ENCODE peak calls at places on chromosome 3, in five cellular contexts. Z is HCT116, T is H1, I is HepG2, Y is K562. W is an unnamed sample.

GRCh38 chr3:123914829-123915228 is 30.7 kb upstream of the MYLK start:
- DNase-seq in Z (no peak), T (no peak), I (no peak), Y (no peak), W (peak)

GRCh38 chr3:3134750-3135448 is 8.2 kb downstream of the TRNT1 start:
- DNase-seq in Z (no peak), T (no peak), I (no peak), Y (no peak), W (no peak)

GRCh38 chr3:126432901-126433480 is 38.3 kb downstream of the CFAP100 start:
- DNase-seq in Z (no peak), T (no peak), I (no peak), Y (no peak), W (no peak)

GRCh38 chr3:179163503-179163902 is 15.3 kb downstream of the PIK3CA start:
- DNase-seq in Z (no peak), T (no peak), I (no peak), Y (no peak), W (no peak)

GRCh38 chr3:174955513-174956001 is 96.4 kb downstream of the NAALADL2 start:
- DNase-seq in Z (peak), T (no peak), I (peak), Y (no peak), W (no peak)

GRCh38 chr3:183745300-183746098 is 47.9 kb downstream of the YEATS2 start:
- DNase-seq in Z (no peak), T (no peak), I (peak), Y (no peak), W (peak)

GRCh38 chr3:29176501-29176900 is 104.4 kb upstream of the RBMS3 start:
- DNase-seq in Z (no peak), T (no peak), I (no peak), Y (no peak), W (no peak)

GRCh38 chr3:42853739-42854302 is 21.9 kb downstream of the CYP8B1 start:
- DNase-seq in Z (no peak), T (no peak), I (peak), Y (no peak), W (no peak)

GRCh38 chr3:72448858-72449257 is 399.4 kb downstream of the SHQ1 start:
- DNase-seq in Z (no peak), T (no peak), I (peak), Y (peak), W (no peak)

GRCh38 chr3:178084938-178085816 is 451.1 kb upstream of the KCNMB2 start:
- DNase-seq in Z (no peak), T (peak), I (peak), Y (no peak), W (peak)

GRCh38 chr3:97940034-97940433 is 32.2 kb downstream of the RIOX2 start:
- DNase-seq in Z (peak), T (no peak), I (peak), Y (no peak), W (peak)

GRCh38 chr3:126621171-126621570 is 33.8 kb downstream of the TXNRD3 start:
- DNase-seq in Z (no peak), T (no peak), I (no peak), Y (no peak), W (no peak)

GRCh38 chr3:188916934-188917391 is 254.8 kb upstream of the TPRG1 start:
- DNase-seq in Z (no peak), T (no peak), I (no peak), Y (no peak), W (no peak)

GRCh38 chr3:134325722-134326121 is 48.5 kb downstream of the AMOTL2 start:
- DNase-seq in Z (no peak), T (no peak), I (no peak), Y (no peak), W (peak)

GRCh38 chr3:70620956-70621355 is 308.5 kb upstream of the MDFIC2 start:
- DNase-seq in Z (no peak), T (no peak), I (no peak), Y (no peak), W (no peak)

GRCh38 chr3:37957185-37957936 is 33.2 kb upstream of the VILL start:
- DNase-seq in Z (no peak), T (no peak), I (no peak), Y (no peak), W (no peak)

GRCh38 chr3:114619771-114620170 is 325.9 kb downstream of the TIGIT start:
- DNase-seq in Z (no peak), T (no peak), I (no peak), Y (no peak), W (no peak)

GRCh38 chr3:194532591-194532990 is 45.8 kb upstream of the ATP13A3 start:
- DNase-seq in Z (no peak), T (no peak), I (no peak), Y (no peak), W (no peak)

GRCh38 chr3:42214565-42215283 is 51.3 kb downstream of the CCK start:
- DNase-seq in Z (no peak), T (no peak), I (no peak), Y (no peak), W (no peak)

GRCh38 chr3:19866751-19867347 is 67.2 kb downstream of the EFHB start:
- DNase-seq in Z (peak), T (peak), I (peak), Y (peak), W (peak)

GRCh38 chr3:31035681-31036080 is 141.2 kb upstream of the GADL1 start:
- DNase-seq in Z (no peak), T (no peak), I (no peak), Y (no peak), W (no peak)

GRCh38 chr3:69120879-69121464 is 1.4 kb downstream of the LMOD3 start:
- DNase-seq in Z (peak), T (peak), I (peak), Y (peak), W (peak)

GRCh38 chr3:111321786-111322185 is 220.2 kb upstream of the CD96 start:
- DNase-seq in Z (no peak), T (no peak), I (no peak), Y (no peak), W (no peak)

GRCh38 chr3:182686033-182686886 is 107.0 kb upstream of the ATP11B start:
- DNase-seq in Z (no peak), T (no peak), I (no peak), Y (no peak), W (no peak)

GRCh38 chr3:4741404-4742307 is 237.6 kb upstream of the BHLHE40 start:
- DNase-seq in Z (peak), T (no peak), I (peak), Y (peak), W (peak)

GRCh38 chr3:197501879-197502620 is 53.7 kb downstream of the BDH1 start:
- DNase-seq in Z (no peak), T (peak), I (peak), Y (no peak), W (peak)

GRCh38 chr3:108388136-108389132 is 92.1 kb downstream of the HHLA2 start:
- DNase-seq in Z (no peak), T (no peak), I (no peak), Y (no peak), W (no peak)

GRCh38 chr3:175404026-175404425 is 544.9 kb downstream of the NAALADL2 start:
- DNase-seq in Z (no peak), T (no peak), I (no peak), Y (no peak), W (no peak)

GRCh38 chr3:71532639-71533395 is 50.7 kb downstream of the FOXP1 start:
- DNase-seq in Z (no peak), T (no peak), I (no peak), Y (no peak), W (no peak)

GRCh38 chr3:53887446-53887845 is 4.2 kb downstream of the SELENOK start:
- DNase-seq in Z (no peak), T (no peak), I (no peak), Y (no peak), W (no peak)

GRCh38 chr3:171457263-171458055 is 2.7 kb downstream of the TNIK start:
- DNase-seq in Z (no peak), T (no peak), I (no peak), Y (no peak), W (no peak)

GRCh38 chr3:1828519-1828918 is 270.1 kb upstream of the CNTN4 start:
- DNase-seq in Z (no peak), T (no peak), I (no peak), Y (no peak), W (no peak)

GRCh38 chr3:65193531-65193930 is 505.7 kb upstream of the ADAMTS9 start:
- DNase-seq in Z (no peak), T (no peak), I (no peak), Y (peak), W (no peak)

GRCh38 chr3:65195211-65195610 is 507.4 kb upstream of the ADAMTS9 start:
- DNase-seq in Z (no peak), T (no peak), I (no peak), Y (no peak), W (no peak)

GRCh38 chr3:65200312-65200711 is 512.5 kb upstream of the ADAMTS9 start:
- DNase-seq in Z (no peak), T (no peak), I (no peak), Y (no peak), W (no peak)

GRCh38 chr3:65194044-65194714 is 506.4 kb upstream of the ADAMTS9 start:
- DNase-seq in Z (no peak), T (no peak), I (no peak), Y (no peak), W (no peak)

GRCh38 chr3:65196663-65197062 is 508.9 kb upstream of the ADAMTS9 start:
- DNase-seq in Z (no peak), T (no peak), I (no peak), Y (no peak), W (no peak)
- TF ChIP-seq JUND in Z (no peak), T (no peak), I (no peak), Y (no peak), W (no peak)

GRCh38 chr3:27307566-27307965 is 61.6 kb downstream of the NEK10 start:
- DNase-seq in Z (no peak), T (no peak), I (no peak), Y (no peak), W (no peak)

GRCh38 chr3:27315003-27315402 is 54.2 kb downstream of the NEK10 start:
- DNase-seq in Z (no peak), T (no peak), I (no peak), Y (no peak), W (no peak)

GRCh38 chr3:27312044-27312668 is 57.0 kb downstream of the NEK10 start:
- DNase-seq in Z (peak), T (no peak), I (peak), Y (peak), W (peak)

GRCh38 chr3:27310693-27311092 is 58.5 kb downstream of the NEK10 start:
- DNase-seq in Z (peak), T (no peak), I (no peak), Y (no peak), W (peak)

GRCh38 chr3:27311400-27311799 is 57.8 kb downstream of the NEK10 start:
- DNase-seq in Z (peak), T (no peak), I (peak), Y (no peak), W (peak)
- TF ChIP-seq JUND in Z (peak), T (peak), I (no peak), Y (no peak), W (no peak)

GRCh38 chr3:100399341-100400071 is 1.4 kb downstream of the TOMM70 start:
- DNase-seq in Z (no peak), T (no peak), I (peak), Y (no peak), W (no peak)

GRCh38 chr3:100402150-100402706 is 889 bp downstream of the LNP1 start:
- DNase-seq in Z (no peak), T (no peak), I (no peak), Y (no peak), W (no peak)

GRCh38 chr3:100401674-100402036 is 316 bp downstream of the LNP1 start:
- DNase-seq in Z (no peak), T (no peak), I (no peak), Y (peak), W (no peak)

GRCh38 chr3:100400782-100401673 is at the start of the genes LNP1 and TOMM70:
- DNase-seq in Z (peak), T (peak), I (peak), Y (peak), W (peak)

GRCh38 chr3:100400424-100400781 is 486 bp downstream of the TOMM70 start:
- DNase-seq in Z (no peak), T (peak), I (peak), Y (no peak), W (no peak)
- TF ChIP-seq JUND in Z (no peak), T (no peak), I (no peak), Y (no peak), W (no peak)

GRCh38 chr3:141876891-141877561 is 583 bp downstream of the ATP1B3 start:
- DNase-seq in Z (no peak), T (no peak), I (peak), Y (peak), W (peak)

GRCh38 chr3:141878326-141878725 is 1.9 kb downstream of the ATP1B3 start:
- DNase-seq in Z (no peak), T (no peak), I (no peak), Y (no peak), W (no peak)

GRCh38 chr3:141877911-141878310 is 1.5 kb downstream of the ATP1B3 start:
- DNase-seq in Z (no peak), T (no peak), I (no peak), Y (no peak), W (no peak)

GRCh38 chr3:141876381-141876890 is at the start of gene ATP1B3:
- DNase-seq in Z (peak), T (peak), I (peak), Y (peak), W (peak)

DNA sequence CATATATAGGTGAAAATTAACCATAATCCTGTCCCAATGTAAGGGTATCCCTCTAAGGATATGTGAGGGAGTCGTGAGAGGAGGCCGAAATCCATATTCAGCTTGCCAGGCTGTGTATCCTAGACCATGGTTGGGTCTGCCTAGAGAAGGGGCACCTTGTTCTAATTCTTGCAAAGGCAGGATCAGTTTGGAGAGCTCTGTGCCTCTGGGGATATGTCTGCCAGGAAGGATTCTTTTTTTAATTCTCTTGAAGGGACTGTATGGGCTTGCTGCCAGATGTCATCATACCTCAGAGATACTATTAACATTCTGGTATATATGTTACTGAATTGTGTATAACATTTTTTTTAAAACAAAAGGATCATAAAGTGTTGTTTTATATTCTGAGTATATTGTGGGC is 2.4 kb downstream of the ATP1B3 start:
- DNase-seq in Z (no peak), T (no peak), I (no peak), Y (no peak), W (no peak)
- TF ChIP-seq JUND in Z (no peak), T (no peak), I (no peak), Y (no peak), W (no peak)

DNA sequence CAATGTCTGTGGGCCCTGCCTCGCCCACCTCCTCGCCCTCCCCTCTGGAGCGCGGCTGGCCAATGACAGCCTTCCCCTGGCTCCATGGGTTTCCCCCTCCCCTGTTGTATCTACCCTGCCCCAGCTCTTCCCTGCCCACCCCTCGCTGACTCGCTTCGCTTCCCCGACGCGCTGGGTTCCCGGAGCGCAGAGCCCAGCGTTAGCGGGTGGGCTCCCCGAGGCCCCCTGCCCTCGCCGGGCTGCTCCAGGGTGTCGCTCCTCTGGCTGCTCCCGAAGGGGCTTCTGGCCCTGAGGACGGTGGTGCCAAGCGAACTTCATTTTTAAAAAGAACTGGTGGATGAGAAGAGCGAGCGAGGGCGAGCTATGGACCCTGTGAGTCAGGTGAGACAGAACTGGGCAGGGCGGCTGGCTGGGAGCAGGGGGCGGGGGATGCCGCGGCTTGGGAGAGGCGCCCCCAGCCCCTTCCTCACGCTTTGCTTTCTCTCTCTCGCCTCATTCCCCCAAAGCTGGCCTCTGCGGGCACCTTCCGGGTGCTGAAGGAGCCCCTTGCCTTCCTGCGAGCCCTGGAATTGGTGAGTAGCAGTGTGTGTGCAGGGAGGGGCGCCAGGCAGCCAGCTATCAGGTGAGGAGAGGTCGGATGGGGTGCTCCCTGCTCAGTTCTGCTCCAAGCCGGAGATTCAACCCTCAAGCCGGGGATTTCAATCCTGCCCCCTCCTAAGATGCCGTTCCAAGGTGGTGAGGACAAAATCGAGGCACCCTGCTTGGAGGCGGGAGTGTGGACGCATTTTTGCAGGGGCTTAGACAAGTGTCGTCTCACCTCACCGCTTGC is at the start of gene SYNPR:
- DNase-seq in Z (no peak), T (peak), I (no peak), Y (no peak), W (no peak)
- TF ChIP-seq JUND in Z (no peak), T (no peak), I (no peak), Y (no peak), W (no peak)

GRCh38 chr3:14497321-14497720 is 42.8 kb downstream of the GRIP2 start:
- DNase-seq in Z (no peak), T (no peak), I (no peak), Y (no peak), W (no peak)
- TF ChIP-seq JUND in Z (no peak), T (no peak), I (no peak), Y (no peak), W (no peak)

W was measured in T47D.